ENCODE peak calls at places on chromosomes 2 and 18, in six cellular contexts. C, G, H, V, S and W are unnamed samples. For H3K4me1, the result is how much of the 10 kb centered on the place peaks cover.

GRCh38 chr2:230205034-230205433 is 14.8 kb downstream of the SP110 start:
- DNase-seq in H (no peak), G (no peak), V (no peak), S (no peak), C (no peak), W (no peak)

GRCh38 chr2:692767-693166 is 15.6 kb upstream of the TMEM18 start:
- DNase-seq in G (no peak), S (no peak), V (no peak), C (no peak), H (no peak), W (no peak)

GRCh38 chr2:74573747-74574562 is 19.4 kb downstream of the DOK1 start:
- DNase-seq in C (no peak), H (no peak), S (peak), V (peak), G (peak), W (peak)

GRCh38 chr18:70373062-70373519 is 84.2 kb downstream of the SOCS6 start:
- DNase-seq in C (no peak), V (no peak), S (no peak), H (no peak), G (peak), W (no peak)

GRCh38 chr2:113791697-113792590 is 35.5 kb upstream of the SLC35F5 start:
- DNase-seq in S (no peak), H (no peak), G (peak), V (no peak), C (no peak), W (no peak)

GRCh38 chr2:26772064-26773001 is 8.2 kb downstream of the SLC35F6 start:
- DNase-seq in S (no peak), H (peak), G (peak), C (peak), V (peak), W (peak)

GRCh38 chr2:32755666-32756065 is 127.8 kb downstream of the TTC27 start:
- DNase-seq in H (no peak), S (no peak), C (no peak), G (no peak), V (no peak), W (no peak)

GRCh38 chr2:240595381-240596079 is 9.0 kb downstream of the CAPN10 start:
- DNase-seq in S (peak), G (peak), H (peak), C (peak), V (peak), W (no peak)

GRCh38 chr2:9703085-9703641 is 72.4 kb upstream of the YWHAQ start:
- DNase-seq in H (peak), C (no peak), S (peak), V (peak), G (peak), W (peak)

GRCh38 chr2:41170589-41170988 is 718.7 kb upstream of the SLC8A1 start:
- DNase-seq in C (no peak), S (no peak), V (no peak), H (no peak), G (no peak), W (no peak)

GRCh38 chr2:88880441-88880953 is 189.0 kb downstream of the RPIA start:
- DNase-seq in H (no peak), G (peak), C (no peak), S (peak), V (peak), W (no peak)

GRCh38 chr2:217993817-217994459 is 8.9 kb downstream of the TNS1 start:
- DNase-seq in S (peak), V (peak), H (peak), G (peak), C (peak), W (no peak)

GRCh38 chr2:71402427-71402826 is 50.9 kb upstream of the DYSF start:
- DNase-seq in G (no peak), H (no peak), V (no peak), C (no peak), S (no peak), W (no peak)

GRCh38 chr18:45713239-45713638 is 10.7 kb upstream of the SLC14A1 start:
- DNase-seq in V (no peak), S (no peak), C (no peak), G (no peak), H (no peak), W (no peak)

GRCh38 chr2:241901500-241902351 is 32.2 kb downstream of the RTP5 start:
- DNase-seq in G (peak), S (no peak), V (no peak), H (peak), C (peak), W (no peak)

GRCh38 chr2:63589148-63589972 is 597 bp downstream of the MDH1 start:
- DNase-seq in C (no peak), H (no peak), G (peak), V (peak), S (peak), W (no peak)

GRCh38 chr18:74183110-74183509 is 34.8 kb downstream of the TIMM21 start:
- DNase-seq in H (no peak), S (no peak), V (no peak), C (no peak), G (no peak), W (no peak)

GRCh38 chr2:62478093-62478580 is 27.9 kb downstream of the TMEM17 start:
- DNase-seq in V (no peak), S (no peak), G (peak), C (no peak), H (no peak), W (no peak)

GRCh38 chr2:7930800-7931635 is 750.8 kb upstream of the ID2 start:
- DNase-seq in H (no peak), G (peak), V (no peak), S (peak), C (no peak), W (no peak)

GRCh38 chr2:61009355-61009754 is 8.2 kb upstream of the PEX13 start:
- DNase-seq in G (no peak), S (no peak), C (no peak), V (no peak), H (no peak), W (no peak)

GRCh38 chr2:130378206-130378897 is 22.5 kb downstream of the PTPN18 start:
- DNase-seq in H (no peak), G (no peak), S (no peak), V (no peak), C (no peak), W (no peak)

GRCh38 chr2:181037922-181038321 is 57.5 kb downstream of the UBE2E3 start:
- DNase-seq in C (no peak), V (no peak), H (no peak), S (no peak), G (peak), W (no peak)

GRCh38 chr2:74142340-74142739 is 5.4 kb downstream of the BOLA3 start:
- DNase-seq in G (peak), S (peak), H (no peak), V (no peak), C (no peak), W (no peak)

GRCh38 chr2:111659361-111660281 is 224.4 kb downstream of the ANAPC1 start:
- DNase-seq in C (peak), G (peak), H (peak), V (no peak), S (peak), W (no peak)

DNA sequence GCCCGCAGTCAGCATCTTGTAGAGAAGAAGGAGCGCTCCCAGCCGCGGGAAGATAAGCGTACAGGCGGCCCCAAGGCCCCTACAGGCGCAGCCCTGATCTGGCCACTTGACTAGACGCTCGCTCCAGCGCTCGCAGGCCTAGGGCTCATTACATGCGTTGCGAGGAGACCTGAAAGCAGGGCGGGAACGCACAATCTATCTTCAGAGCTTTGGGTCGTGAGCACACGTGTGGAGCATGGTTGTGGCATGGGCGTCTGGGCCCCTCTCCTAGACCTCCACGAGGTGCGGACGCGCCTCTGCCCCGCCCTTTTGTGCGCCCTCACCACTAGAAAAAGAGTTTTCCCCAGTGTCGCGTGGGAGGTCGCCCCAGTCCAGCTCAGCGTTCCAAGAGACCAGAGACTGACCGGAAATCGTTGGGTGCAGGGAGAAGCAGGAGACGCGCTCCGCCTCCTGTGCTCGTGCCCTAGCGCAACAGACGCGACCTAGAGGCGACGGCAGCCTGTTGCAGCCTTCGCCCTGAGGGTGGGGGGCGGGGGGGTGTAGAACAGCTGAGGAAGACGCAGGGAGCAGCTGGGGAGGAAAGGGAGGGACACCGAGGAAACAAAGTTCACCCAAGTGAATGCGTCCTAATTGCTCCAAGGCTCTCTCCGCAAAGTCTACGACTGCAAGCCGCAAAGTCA is 12.6 kb downstream of the NR4A2 start:
- DNase-seq in V (peak), H (peak), S (no peak), C (peak), G (peak), W (no peak)
- H3K4me3 ChIP-seq in V (no peak), H (peak), S (no peak), C (peak), G (peak), W (no peak)

DNA sequence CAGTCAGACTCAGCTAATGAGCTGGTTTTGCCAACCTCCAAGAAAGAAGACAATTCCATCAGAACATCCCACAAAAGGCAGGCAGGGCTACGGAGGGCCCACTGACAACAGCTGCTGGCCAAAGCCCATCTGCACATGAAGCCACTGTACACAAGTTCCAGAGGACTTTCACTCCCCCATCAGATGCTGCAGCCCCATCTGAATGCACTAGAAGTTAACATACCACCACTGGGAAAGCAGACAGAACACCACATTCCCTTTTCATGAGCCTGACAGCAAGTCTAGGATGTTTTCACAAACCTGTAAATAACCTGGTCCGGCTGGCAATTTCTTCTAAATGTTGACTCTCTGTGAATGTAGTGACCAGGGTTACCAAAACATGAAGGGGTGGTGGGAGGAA is 41.6 kb downstream of the CCBE1 start:
- DNase-seq in C (no peak), G (no peak), S (no peak), V (no peak), H (no peak), W (no peak)
- H3K4me1 ChIP-seq in C (under half), G (under half), S (under half), V (under half), H (under half), W (under half)

GRCh38 chr18:21604711-21605110 is 4.2 kb upstream of the ESCO1 start:
- DNase-seq in C (no peak), H (no peak), G (peak), S (no peak), V (no peak), W (no peak)
- H3K4me3 ChIP-seq in C (no peak), H (no peak), G (no peak), S (no peak), V (no peak), W (no peak)

GRCh38 chr18:37489998-37490397 is 75.6 kb downstream of the CELF4 start:
- DNase-seq in S (no peak), G (no peak), V (no peak), C (no peak), H (no peak), W (no peak)

GRCh38 chr18:37484893-37485834 is 80.4 kb downstream of the CELF4 start:
- DNase-seq in V (no peak), S (peak), G (peak), H (no peak), C (no peak), W (no peak)

GRCh38 chr18:37486848-37487247 is 78.8 kb downstream of the CELF4 start:
- DNase-seq in G (no peak), H (no peak), S (no peak), C (no peak), V (no peak), W (no peak)

GRCh38 chr18:37489011-37489410 is 76.6 kb downstream of the CELF4 start:
- DNase-seq in H (no peak), G (no peak), S (no peak), C (no peak), V (no peak), W (no peak)

DNA sequence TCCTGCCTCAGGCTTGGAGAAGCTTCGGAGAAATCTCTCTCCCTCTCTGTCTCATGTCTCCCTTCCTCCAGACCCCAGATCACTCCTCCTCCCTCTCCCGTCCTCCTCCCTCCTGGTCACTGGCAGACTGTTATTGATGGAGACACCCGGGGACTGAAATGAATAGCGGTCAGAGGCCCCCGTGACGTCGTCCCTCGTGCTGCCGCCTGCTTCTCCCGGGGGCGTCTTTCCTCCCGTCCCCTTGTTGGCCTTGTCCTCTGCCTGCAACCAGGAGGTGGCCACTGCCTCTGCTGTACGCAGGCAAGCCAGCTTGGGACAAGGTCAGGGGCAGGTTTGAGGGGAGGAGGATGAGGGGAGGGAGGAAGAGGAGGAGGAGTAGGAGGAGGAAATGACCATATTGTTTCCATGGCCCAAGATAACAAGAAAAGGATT is 78.2 kb downstream of the CELF4 start:
- DNase-seq in H (no peak), G (no peak), C (no peak), S (no peak), V (no peak), W (no peak)
- H3K4me1 ChIP-seq in H (under half), G (under half), C (under half), S (under half), V (under half), W (under half)

DNA sequence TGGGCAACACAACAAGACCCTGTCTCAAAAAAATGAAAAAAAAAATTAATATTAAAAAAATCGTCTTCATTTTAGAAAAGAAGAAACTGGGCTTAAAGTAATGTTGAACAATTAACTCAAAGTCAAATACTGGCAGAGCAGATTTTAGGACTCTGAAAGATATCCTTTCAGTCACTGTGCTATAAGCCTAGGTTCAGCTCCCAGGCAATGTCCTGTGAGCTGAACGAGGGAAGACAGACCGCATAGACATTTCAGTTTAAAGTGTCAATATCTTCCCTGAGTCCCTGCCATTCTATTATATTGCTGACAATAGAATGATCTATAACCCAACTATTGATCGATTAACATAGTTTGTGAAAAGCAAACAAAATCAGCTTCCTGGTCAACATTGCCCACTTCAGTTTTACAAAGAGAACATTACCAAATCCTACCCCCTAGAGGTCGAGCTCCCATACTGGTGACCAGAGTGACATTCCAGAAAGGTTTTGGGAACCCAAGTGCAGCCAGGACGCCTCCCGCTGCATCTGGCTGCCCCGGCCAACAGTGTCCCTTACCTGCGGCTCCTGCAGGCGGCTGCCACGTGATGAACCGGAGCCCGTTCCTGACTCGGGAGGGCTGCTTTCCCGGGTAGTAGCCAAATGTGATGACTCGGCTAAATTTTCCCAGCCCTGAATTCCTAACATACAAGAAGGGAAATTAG is 639 bp downstream of the MRO start:
- DNase-seq in S (no peak), V (no peak), H (peak), C (peak), G (peak), W (no peak)
- H3K4me3 ChIP-seq in S (peak), V (no peak), H (peak), C (peak), G (peak), W (peak)

GRCh38 chr2:43158259-43158880 is 68.0 kb downstream of the ZFP36L2 start:
- DNase-seq in V (no peak), G (peak), H (peak), C (peak), S (no peak), W (peak)
- H3K4me1 ChIP-seq in V (half or more), G (under half), H (under half), C (half or more), S (under half), W (half or more)

DNA sequence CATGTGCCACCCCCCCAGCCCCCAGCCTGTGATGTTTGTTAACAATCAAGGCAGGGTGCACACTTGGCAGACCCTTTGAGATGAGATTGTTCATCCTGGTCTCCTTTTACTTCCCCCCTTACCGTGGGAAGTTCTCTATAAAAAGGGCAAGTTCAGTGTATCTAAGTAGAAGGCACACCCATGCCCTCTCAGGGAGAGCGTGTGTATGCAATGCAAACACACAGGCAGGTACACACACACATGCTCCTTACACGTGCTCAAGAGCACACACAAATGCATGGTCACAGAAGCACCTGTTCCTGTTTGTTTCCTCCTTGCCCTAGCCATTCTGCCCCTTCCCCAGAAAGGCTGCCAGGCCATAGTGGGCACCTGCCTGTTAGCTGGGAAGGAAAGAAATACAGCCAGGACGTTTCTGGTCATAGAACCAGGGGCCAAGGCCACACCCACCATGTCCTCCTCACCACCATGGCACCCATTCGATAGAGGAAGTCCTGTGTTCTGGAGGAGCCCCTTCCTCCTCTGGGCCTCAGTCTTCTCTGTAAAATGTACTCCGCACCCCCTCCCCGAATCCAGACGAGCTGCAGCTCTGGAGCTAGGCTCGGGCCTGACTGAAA is 3.1 kb downstream of the ATOH8 start:
- DNase-seq in H (no peak), S (no peak), V (no peak), G (no peak), C (peak), W (no peak)
- H3K4me3 ChIP-seq in H (peak), S (no peak), V (no peak), G (peak), C (no peak), W (no peak)

DNA sequence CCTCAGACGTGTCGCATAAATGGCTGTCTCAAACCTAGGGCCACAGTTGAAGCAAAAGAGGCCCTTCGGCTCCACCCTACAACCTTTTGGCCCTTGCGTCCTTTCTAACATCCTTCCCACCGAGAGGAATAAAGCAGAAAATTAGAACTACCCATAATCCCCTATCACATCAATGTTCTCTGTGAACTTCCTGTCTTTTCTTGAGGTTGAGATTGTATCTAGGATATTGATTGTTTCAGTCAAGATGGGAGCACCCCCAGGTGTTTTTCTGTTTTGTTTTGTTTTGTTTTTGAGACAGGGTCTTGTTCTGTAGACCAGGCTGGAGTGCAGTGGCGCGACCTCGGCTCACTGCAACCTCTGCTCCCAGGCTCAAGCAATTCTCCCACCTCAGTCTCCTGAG is 23.6 kb downstream of the INPP5D start:
- DNase-seq in V (peak), G (no peak), S (no peak), H (no peak), C (no peak), W (no peak)
- H3K4me1 ChIP-seq in V (half or more), G (under half), S (under half), H (half or more), C (under half), W (half or more)

GRCh38 chr2:216690451-216691209 is 4.7 kb downstream of the IGFBP5 start:
- DNase-seq in S (no peak), C (no peak), V (no peak), H (no peak), G (peak), W (no peak)
- H3K4me3 ChIP-seq in S (peak), C (no peak), V (no peak), H (peak), G (peak), W (no peak)